ENCODE peak calls at places on chromosome X, in six cellular contexts. One of them, this sample, is unnamed.

GRCh38 chrX:129984196-129984962 is 1.9 kb downstream of the BCORL1 start:
- DNase-seq in activated CD4-positive, CD25-positive, alpha-beta regulatory T cell: peak
- DNase-seq in adipocyte: peak
- DNase-seq in stimulated activated naive CD8-positive, alpha-beta T cell treated with anti-CD3 and anti-CD28 coated beads, Interleukin-15, Interleukin-2, amounts not matched to agents 100 U/mL and 50 U/mL, for 24 hours: peak
- DNase-seq in iris pigment epithelial cell: no peak
- DNase-seq in stimulated activated CD4-positive, alpha-beta T cell treated with anti-CD3 and anti-CD28 coated beads, TNF-alpha, amount 100 ng/mL, for 48 hours: no peak
- DNase-seq in this sample: no peak

GRCh38 chrX:70062961-70063550 is 799 bp downstream of the OTUD6A start:
- DNase-seq in activated CD4-positive, CD25-positive, alpha-beta regulatory T cell: no peak
- DNase-seq in adipocyte: no peak
- DNase-seq in stimulated activated naive CD8-positive, alpha-beta T cell treated with anti-CD3 and anti-CD28 coated beads, Interleukin-15, Interleukin-2, amounts not matched to agents 100 U/mL and 50 U/mL, for 24 hours: no peak
- DNase-seq in iris pigment epithelial cell: no peak
- DNase-seq in stimulated activated CD4-positive, alpha-beta T cell treated with anti-CD3 and anti-CD28 coated beads, TNF-alpha, amount 100 ng/mL, for 48 hours: no peak
- DNase-seq in this sample: no peak

GRCh38 chrX:135327299-135327698 is 18.0 kb downstream of the ETDC start:
- DNase-seq in activated CD4-positive, CD25-positive, alpha-beta regulatory T cell: no peak
- DNase-seq in adipocyte: peak
- DNase-seq in stimulated activated naive CD8-positive, alpha-beta T cell treated with anti-CD3 and anti-CD28 coated beads, Interleukin-15, Interleukin-2, amounts not matched to agents 100 U/mL and 50 U/mL, for 24 hours: no peak
- DNase-seq in iris pigment epithelial cell: peak
- DNase-seq in stimulated activated CD4-positive, alpha-beta T cell treated with anti-CD3 and anti-CD28 coated beads, TNF-alpha, amount 100 ng/mL, for 48 hours: no peak
- DNase-seq in this sample: no peak

GRCh38 chrX:13256562-13256961 is 63.3 kb downstream of the ATXN3L start:
- DNase-seq in activated CD4-positive, CD25-positive, alpha-beta regulatory T cell: no peak
- DNase-seq in adipocyte: no peak
- DNase-seq in stimulated activated naive CD8-positive, alpha-beta T cell treated with anti-CD3 and anti-CD28 coated beads, Interleukin-15, Interleukin-2, amounts not matched to agents 100 U/mL and 50 U/mL, for 24 hours: no peak
- DNase-seq in iris pigment epithelial cell: no peak
- DNase-seq in stimulated activated CD4-positive, alpha-beta T cell treated with anti-CD3 and anti-CD28 coated beads, TNF-alpha, amount 100 ng/mL, for 48 hours: no peak
- DNase-seq in this sample: no peak

GRCh38 chrX:66030505-66031317 is 9.2 kb downstream of the VSIG4 start:
- DNase-seq in activated CD4-positive, CD25-positive, alpha-beta regulatory T cell: no peak
- DNase-seq in adipocyte: peak
- DNase-seq in stimulated activated naive CD8-positive, alpha-beta T cell treated with anti-CD3 and anti-CD28 coated beads, Interleukin-15, Interleukin-2, amounts not matched to agents 100 U/mL and 50 U/mL, for 24 hours: peak
- DNase-seq in iris pigment epithelial cell: peak
- DNase-seq in stimulated activated CD4-positive, alpha-beta T cell treated with anti-CD3 and anti-CD28 coated beads, TNF-alpha, amount 100 ng/mL, for 48 hours: no peak
- DNase-seq in this sample: no peak

GRCh38 chrX:101799387-101799786 is 132.4 kb downstream of the ZMAT1 start:
- DNase-seq in activated CD4-positive, CD25-positive, alpha-beta regulatory T cell: peak
- DNase-seq in adipocyte: peak
- DNase-seq in stimulated activated naive CD8-positive, alpha-beta T cell treated with anti-CD3 and anti-CD28 coated beads, Interleukin-15, Interleukin-2, amounts not matched to agents 100 U/mL and 50 U/mL, for 24 hours: peak
- DNase-seq in iris pigment epithelial cell: peak
- DNase-seq in stimulated activated CD4-positive, alpha-beta T cell treated with anti-CD3 and anti-CD28 coated beads, TNF-alpha, amount 100 ng/mL, for 48 hours: peak
- DNase-seq in this sample: peak

GRCh38 chrX:69319376-69319775 is 154.1 kb upstream of the PJA1 start:
- DNase-seq in activated CD4-positive, CD25-positive, alpha-beta regulatory T cell: no peak
- DNase-seq in adipocyte: no peak
- DNase-seq in stimulated activated naive CD8-positive, alpha-beta T cell treated with anti-CD3 and anti-CD28 coated beads, Interleukin-15, Interleukin-2, amounts not matched to agents 100 U/mL and 50 U/mL, for 24 hours: no peak
- DNase-seq in iris pigment epithelial cell: no peak
- DNase-seq in stimulated activated CD4-positive, alpha-beta T cell treated with anti-CD3 and anti-CD28 coated beads, TNF-alpha, amount 100 ng/mL, for 48 hours: no peak
- DNase-seq in this sample: no peak

GRCh38 chrX:69015564-69016218 is 149.6 kb downstream of the PJA1 start:
- DNase-seq in activated CD4-positive, CD25-positive, alpha-beta regulatory T cell: no peak
- DNase-seq in adipocyte: peak
- DNase-seq in stimulated activated naive CD8-positive, alpha-beta T cell treated with anti-CD3 and anti-CD28 coated beads, Interleukin-15, Interleukin-2, amounts not matched to agents 100 U/mL and 50 U/mL, for 24 hours: no peak
- DNase-seq in iris pigment epithelial cell: no peak
- DNase-seq in stimulated activated CD4-positive, alpha-beta T cell treated with anti-CD3 and anti-CD28 coated beads, TNF-alpha, amount 100 ng/mL, for 48 hours: no peak
- DNase-seq in this sample: no peak

GRCh38 chrX:153592966-153593688 is 5.8 kb downstream of the CCNQ start:
- DNase-seq in activated CD4-positive, CD25-positive, alpha-beta regulatory T cell: no peak
- DNase-seq in adipocyte: no peak
- DNase-seq in stimulated activated naive CD8-positive, alpha-beta T cell treated with anti-CD3 and anti-CD28 coated beads, Interleukin-15, Interleukin-2, amounts not matched to agents 100 U/mL and 50 U/mL, for 24 hours: no peak
- DNase-seq in iris pigment epithelial cell: no peak
- DNase-seq in stimulated activated CD4-positive, alpha-beta T cell treated with anti-CD3 and anti-CD28 coated beads, TNF-alpha, amount 100 ng/mL, for 48 hours: no peak
- DNase-seq in this sample: no peak

GRCh38 chrX:10597871-10598270 is 22.5 kb downstream of the MID1 start:
- DNase-seq in activated CD4-positive, CD25-positive, alpha-beta regulatory T cell: no peak
- DNase-seq in adipocyte: peak
- DNase-seq in stimulated activated naive CD8-positive, alpha-beta T cell treated with anti-CD3 and anti-CD28 coated beads, Interleukin-15, Interleukin-2, amounts not matched to agents 100 U/mL and 50 U/mL, for 24 hours: no peak
- DNase-seq in iris pigment epithelial cell: peak
- DNase-seq in stimulated activated CD4-positive, alpha-beta T cell treated with anti-CD3 and anti-CD28 coated beads, TNF-alpha, amount 100 ng/mL, for 48 hours: no peak
- DNase-seq in this sample: no peak

GRCh38 chrX:13283968-13284914 is 35.6 kb downstream of the ATXN3L start:
- DNase-seq in activated CD4-positive, CD25-positive, alpha-beta regulatory T cell: no peak
- DNase-seq in adipocyte: peak
- DNase-seq in stimulated activated naive CD8-positive, alpha-beta T cell treated with anti-CD3 and anti-CD28 coated beads, Interleukin-15, Interleukin-2, amounts not matched to agents 100 U/mL and 50 U/mL, for 24 hours: no peak
- DNase-seq in iris pigment epithelial cell: peak
- DNase-seq in stimulated activated CD4-positive, alpha-beta T cell treated with anti-CD3 and anti-CD28 coated beads, TNF-alpha, amount 100 ng/mL, for 48 hours: no peak
- DNase-seq in this sample: no peak

GRCh38 chrX:133950214-133950613 is 35.2 kb downstream of the GPC3 start:
- DNase-seq in activated CD4-positive, CD25-positive, alpha-beta regulatory T cell: no peak
- DNase-seq in adipocyte: no peak
- DNase-seq in stimulated activated naive CD8-positive, alpha-beta T cell treated with anti-CD3 and anti-CD28 coated beads, Interleukin-15, Interleukin-2, amounts not matched to agents 100 U/mL and 50 U/mL, for 24 hours: no peak
- DNase-seq in iris pigment epithelial cell: no peak
- DNase-seq in stimulated activated CD4-positive, alpha-beta T cell treated with anti-CD3 and anti-CD28 coated beads, TNF-alpha, amount 100 ng/mL, for 48 hours: no peak
- DNase-seq in this sample: no peak

GRCh38 chrX:150364347-150365050 is 1.4 kb downstream of the MAMLD1 start:
- DNase-seq in activated CD4-positive, CD25-positive, alpha-beta regulatory T cell: no peak
- DNase-seq in adipocyte: peak
- DNase-seq in stimulated activated naive CD8-positive, alpha-beta T cell treated with anti-CD3 and anti-CD28 coated beads, Interleukin-15, Interleukin-2, amounts not matched to agents 100 U/mL and 50 U/mL, for 24 hours: peak
- DNase-seq in iris pigment epithelial cell: peak
- DNase-seq in stimulated activated CD4-positive, alpha-beta T cell treated with anti-CD3 and anti-CD28 coated beads, TNF-alpha, amount 100 ng/mL, for 48 hours: no peak
- DNase-seq in this sample: no peak